ENCODE peak calls at places on chromosome 19, in four cellular contexts. U is heart right ventricle, E is lower leg skin, I is cardiac fibroblast. D is an unnamed sample.

GRCh38 chr19:12786149-12786870 is 5.0 kb upstream of the JUNB start:
- DNase-seq in U (peak), E (peak), I (no peak), D (peak)

GRCh38 chr19:41298327-41298964 is 11.5 kb upstream of the CCDC97 start:
- DNase-seq in U (peak), E (peak), I (peak), D (peak)

GRCh38 chr19:33683881-33684549 is 62.3 kb downstream of the CHST8 start:
- DNase-seq in U (peak), E (peak), I (peak), D (peak)

GRCh38 chr19:49861541-49862410 is 5.6 kb downstream of the PNKP start:
- DNase-seq in U (peak), E (no peak), I (no peak), D (no peak)

GRCh38 chr19:43486412-43486811 is 18.1 kb downstream of the PHLDB3 start:
- DNase-seq in U (no peak), E (peak), I (no peak), D (no peak)

GRCh38 chr19:5321066-5321642 is 19.5 kb downstream of the PTPRS start:
- DNase-seq in U (no peak), E (no peak), I (no peak), D (no peak)

GRCh38 chr19:56508282-56508778 is 675 bp downstream of the ZNF471 start:
- DNase-seq in U (no peak), E (no peak), I (no peak), D (no peak)

GRCh38 chr19:42172261-42172660 is 40.0 kb upstream of the POU2F2 start:
- DNase-seq in U (no peak), E (no peak), I (no peak), D (no peak)

GRCh38 chr19:53596056-53596455 is 35.7 kb upstream of the DPRX start:
- DNase-seq in U (no peak), E (no peak), I (no peak), D (no peak)

GRCh38 chr19:53595510-53595867 is 36.3 kb upstream of the DPRX start:
- DNase-seq in U (no peak), E (no peak), I (no peak), D (no peak)

GRCh38 chr19:53598361-53598760 is 33.4 kb upstream of the DPRX start:
- DNase-seq in U (no peak), E (no peak), I (no peak), D (no peak)

GRCh38 chr19:53597023-53597422 is 34.8 kb upstream of the DPRX start:
- DNase-seq in U (no peak), E (no peak), I (no peak), D (no peak)

GRCh38 chr19:53600217-53600616 is 31.6 kb upstream of the DPRX start:
- DNase-seq in U (no peak), E (no peak), I (no peak), D (no peak)
- TF ChIP-seq CTCF in U (no peak), E (no peak), I (no peak), D (no peak)

DNA sequence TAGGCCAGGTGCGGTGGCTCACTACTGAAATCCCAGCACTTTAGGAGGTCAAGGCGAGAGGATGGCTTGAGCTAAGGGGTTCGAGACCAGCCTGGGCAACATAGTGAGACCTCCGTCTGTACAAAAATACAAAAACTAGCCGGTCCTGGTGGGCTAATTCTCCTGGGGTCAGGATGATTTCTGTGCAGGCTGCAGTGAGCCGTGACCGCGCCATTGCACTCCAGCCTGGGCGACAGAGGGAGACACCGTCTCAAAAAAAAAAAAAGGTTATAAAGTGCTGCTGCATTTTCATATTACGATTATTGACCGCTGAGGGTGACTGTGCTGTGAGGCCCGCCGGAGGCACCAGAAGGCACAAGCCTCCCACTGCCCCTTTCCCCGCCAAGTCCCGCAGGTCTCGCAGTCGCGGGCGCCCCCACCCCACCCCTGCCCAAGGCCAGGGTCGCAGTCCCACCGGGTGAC is 477 bp upstream of the PLEKHF1 start:
- DNase-seq in U (no peak), E (no peak), I (no peak), D (no peak)
- TF ChIP-seq CTCF in U (no peak), E (no peak), I (no peak), D (no peak)

GRCh38 chr19:53431399-53432087 is at the start of gene ZNF761:
- DNase-seq in U (peak), E (peak), I (peak), D (peak)
- TF ChIP-seq CTCF in U (peak), E (no peak), I (peak), D (peak)

DNA sequence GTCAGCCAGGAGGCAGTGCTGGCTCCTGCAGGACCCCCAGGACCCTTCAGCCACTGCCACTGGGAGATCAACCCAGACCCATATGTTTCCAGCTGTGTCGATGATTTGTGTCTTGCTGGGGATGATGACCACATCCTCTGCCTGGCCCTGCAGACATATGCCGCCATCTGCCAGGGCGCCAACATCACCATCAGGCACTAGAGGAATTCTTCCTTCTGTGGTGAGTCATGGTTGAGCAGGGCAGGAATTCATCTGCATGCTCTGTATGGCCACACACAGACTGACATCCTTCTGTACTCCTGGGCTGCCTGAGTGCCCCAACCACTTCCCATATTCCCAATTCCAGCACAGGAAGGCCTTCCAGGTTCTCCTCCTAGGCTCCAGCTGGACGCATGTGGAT is 27.1 kb upstream of the FXYD3 start:
- DNase-seq in U (no peak), E (no peak), I (peak), D (no peak)
- TF ChIP-seq CTCF in U (no peak), E (no peak), I (no peak), D (no peak)